ENCODE peak calls at places on chromosomes 1 and 21, in six cellular contexts. F is ELF-1, H is NCI-H1105, I is occipital lobe, N is endothelial cell, W is non-pigmented ciliary epithelial cell. A is an unnamed sample.

GRCh38 chr1:101366513-101367215 is 129.8 kb downstream of the S1PR1 start:
- DNase-seq in I (no peak), H (no peak), F (no peak), W (peak; percentile 27), N (no peak), A (no peak)

GRCh38 chr1:201508809-201509208 is 1.9 kb upstream of the CSRP1 start:
- DNase-seq in I (no peak), F (no peak), W (no peak), N (no peak), H (no peak), A (no peak)

GRCh38 chr1:174858301-174858700 is 141.4 kb upstream of the CACYBP start:
- DNase-seq in H (no peak), N (no peak), W (no peak), F (no peak), I (no peak), A (no peak)

GRCh38 chr1:2300851-2301606 is 72.9 kb downstream of the SKI start:
- DNase-seq in I (no peak), H (no peak), F (no peak), W (no peak), N (no peak), A (no peak)

GRCh38 chr21:23968722-23969647 is 1638.3 kb downstream of the MRPL39 start:
- DNase-seq in W (no peak), N (peak; percentile 66), H (peak; percentile 86), I (no peak), F (peak; percentile 36), A (peak; percentile 35)

GRCh38 chr1:11746092-11746491 is 10.2 kb downstream of the AGTRAP start:
- DNase-seq in I (no peak), H (no peak), N (no peak), W (no peak), F (no peak), A (no peak)

GRCh38 chr1:186008920-186009737 is 274.9 kb downstream of the HMCN1 start:
- DNase-seq in I (no peak), H (no peak), W (no peak), F (no peak), N (no peak), A (no peak)

GRCh38 chr1:214261206-214262123 is 19.5 kb upstream of the SMYD2 start:
- DNase-seq in I (peak; percentile 78), H (peak; percentile 72), F (peak; percentile 91), W (no peak), N (peak; percentile 90), A (peak; percentile 87)

GRCh38 chr1:50271968-50272578 is 151.2 kb downstream of the DMRTA2 start:
- DNase-seq in N (peak; percentile 73), F (peak; percentile 18), I (peak; percentile 2), H (peak; percentile 22), W (no peak), A (peak; percentile 13)

GRCh38 chr1:86052948-86053698 is 103.4 kb downstream of the COL24A1 start:
- DNase-seq in H (no peak), I (no peak), N (no peak), W (no peak), F (no peak), A (no peak)

GRCh38 chr1:219771039-219771438 is 157.3 kb downstream of the SLC30A10 start:
- DNase-seq in H (no peak), F (peak; percentile 52), I (no peak), W (peak; percentile 98), N (no peak), A (peak; percentile 16)

GRCh38 chr21:40143822-40144525 is 276.7 kb downstream of the PCP4 start:
- DNase-seq in N (peak; percentile 61), I (peak; percentile 10), W (peak; percentile 2), F (peak; percentile 63), H (peak; percentile 37), A (peak; percentile 77)

GRCh38 chr1:12488666-12489354 is 129.2 kb downstream of the DHRS3 start:
- DNase-seq in N (no peak), H (no peak), F (no peak), I (no peak), W (no peak), A (no peak)

GRCh38 chr1:243496173-243496553 is 240.3 kb downstream of the SDCCAG8 start:
- DNase-seq in H (no peak), F (peak; percentile 73), I (peak; percentile 66), N (no peak), W (no peak), A (peak; percentile 26)

GRCh38 chr1:160416369-160416768 is 16.0 kb downstream of the VANGL2 start:
- DNase-seq in N (peak; percentile 45), W (no peak), H (no peak), I (no peak), F (peak; percentile 65), A (peak; percentile 63)

GRCh38 chr21:17386498-17386897 is 126.3 kb upstream of the CXADR start:
- DNase-seq in I (no peak), W (no peak), F (no peak), H (no peak), N (no peak), A (peak; percentile 25)

GRCh38 chr1:196535727-196536126 is 72.5 kb downstream of the KCNT2 start:
- DNase-seq in N (no peak), H (no peak), W (no peak), F (peak; percentile 22), I (no peak), A (peak; percentile 53)

GRCh38 chr1:33143698-33144097 is 38.1 kb downstream of the TRIM62 start:
- DNase-seq in F (no peak), W (peak; percentile 58), I (no peak), H (no peak), N (no peak), A (no peak)

GRCh38 chr21:37064841-37065240 is 8.0 kb downstream of the PIGP start:
- DNase-seq in I (no peak), N (no peak), H (no peak), W (no peak), F (no peak), A (no peak)

GRCh38 chr21:45270306-45270821 is 17.3 kb downstream of the POFUT2 start:
- DNase-seq in H (no peak), N (no peak), W (no peak), F (no peak), I (no peak), A (no peak)

GRCh38 chr1:46549697-46550681 is 1.5 kb downstream of the KNCN start:
- DNase-seq in F (peak; percentile 72), I (peak; percentile 43), H (no peak), W (no peak), N (peak; percentile 32), A (peak; percentile 58)

GRCh38 chr1:239816090-239816812 is 275.4 kb upstream of the FMN2 start:
- DNase-seq in W (peak; percentile 52), H (no peak), N (peak; percentile 22), F (peak; percentile 73), I (no peak), A (peak; percentile 21)

GRCh38 chr1:112737573-112737972 is 22.4 kb upstream of the PPM1J start:
- DNase-seq in N (no peak), F (no peak), H (no peak), I (no peak), W (no peak), A (no peak)

GRCh38 chr21:37166733-37167132 is 93.7 kb downstream of the TTC3 start:
- DNase-seq in I (no peak), N (no peak), H (peak; percentile 40), W (no peak), F (peak; percentile 12), A (peak; percentile 26)

GRCh38 chr1:39691383-39692151 is at the start of gene HPCAL4:
- DNase-seq in W (no peak), I (peak; percentile 90), N (peak; percentile 90), H (peak; percentile 91), F (peak; percentile 94), A (peak; percentile 99)

GRCh38 chr1:158002022-158002629 is 8.7 kb downstream of the KIRREL1 start:
- DNase-seq in N (no peak), F (peak; percentile 74), H (no peak), W (no peak), I (no peak), A (peak; percentile 64)

GRCh38 chr1:86779308-86780191 is 75.2 kb downstream of the SH3GLB1 start:
- DNase-seq in H (no peak), W (no peak), F (no peak), N (no peak), I (no peak), A (no peak)

GRCh38 chr1:188237573-188238353 is 1409.0 kb downstream of the PLA2G4A start:
- DNase-seq in I (no peak), N (no peak), H (no peak), W (peak; percentile 23), F (no peak), A (no peak)

GRCh38 chr21:46668381-46668780 is 32.9 kb downstream of the PRMT2 start:
- DNase-seq in F (no peak), H (no peak), N (no peak), W (no peak), I (no peak), A (no peak)

GRCh38 chr1:165678509-165678908 is 19.9 kb downstream of the ALDH9A1 start:
- DNase-seq in F (no peak), H (no peak), W (no peak), N (no peak), I (no peak), A (no peak)

GRCh38 chr1:17704176-17704575 is 51.0 kb upstream of the ACTL8 start:
- DNase-seq in N (no peak), W (no peak), H (no peak), F (no peak), I (no peak), A (no peak)

GRCh38 chr1:36728846-36729245 is 246.1 kb upstream of the CSF3R start:
- DNase-seq in I (no peak), H (no peak), W (no peak), N (no peak), F (no peak), A (no peak)

GRCh38 chr1:211153932-211154331 is 20.0 kb upstream of the KCNH1 start:
- DNase-seq in W (no peak), F (no peak), I (no peak), H (no peak), N (no peak), A (no peak)

A was measured in neural progenitor cell.